ENCODE peak calls at places on chromosome 5, in eight cellular contexts. F is GM23248; U is upper lobe of left lung; Z is heart right ventricle; Q is left ventricle myocardium inferior; L is CD4-positive, alpha-beta memory T cell; K is right cardiac atrium; E is A549. N is an unnamed sample.
A peak's percentile ranks its signal among the peaks of the same experiment; 100 is the strongest.

GRCh38 chr5:163585206-163585605 is 79.8 kb downstream of the MAT2B start:
- DNase-seq in L (no peak), K (no peak), E (no peak), Z (no peak), F (peak; percentile 84), U (no peak), Q (no peak), N (no peak)

GRCh38 chr5:90930756-90931431 is 372.3 kb downstream of the ADGRV1 start:
- DNase-seq in E (no peak), L (no peak), U (no peak), K (no peak), Q (no peak), Z (no peak), F (peak; percentile 14), N (no peak)

GRCh38 chr5:109739741-109740140 is 50.0 kb downstream of the MAN2A1 start:
- DNase-seq in Q (no peak), U (no peak), L (no peak), Z (no peak), K (no peak), F (peak; percentile 15), E (no peak), N (no peak)

GRCh38 chr5:154072782-154073171 is 34.0 kb downstream of the MFAP3 start:
- DNase-seq in L (no peak), U (peak; percentile 17), K (no peak), F (no peak), Z (no peak), E (no peak), Q (no peak), N (no peak)

GRCh38 chr5:69074664-69075521 is 18.9 kb upstream of the SLC30A5 start:
- DNase-seq in Z (no peak), E (no peak), L (no peak), F (no peak), U (peak; percentile 75), K (no peak), Q (no peak), N (no peak)

GRCh38 chr5:1519631-1520141 is 4.1 kb downstream of the LPCAT1 start:
- DNase-seq in Q (no peak), L (no peak), F (no peak), U (peak; percentile 55), K (peak; percentile 14), Z (no peak), E (no peak), N (no peak)

GRCh38 chr5:103573411-103573810 is 10.8 kb upstream of the NUDT12 start:
- DNase-seq in L (no peak), E (no peak), U (no peak), Q (no peak), Z (no peak), K (no peak), F (no peak), N (no peak)

GRCh38 chr5:168472329-168472728 is 13.9 kb upstream of the RARS1 start:
- DNase-seq in F (peak; percentile 97), L (no peak), K (no peak), Q (no peak), Z (no peak), E (peak; percentile 23), U (no peak), N (no peak)

DNA sequence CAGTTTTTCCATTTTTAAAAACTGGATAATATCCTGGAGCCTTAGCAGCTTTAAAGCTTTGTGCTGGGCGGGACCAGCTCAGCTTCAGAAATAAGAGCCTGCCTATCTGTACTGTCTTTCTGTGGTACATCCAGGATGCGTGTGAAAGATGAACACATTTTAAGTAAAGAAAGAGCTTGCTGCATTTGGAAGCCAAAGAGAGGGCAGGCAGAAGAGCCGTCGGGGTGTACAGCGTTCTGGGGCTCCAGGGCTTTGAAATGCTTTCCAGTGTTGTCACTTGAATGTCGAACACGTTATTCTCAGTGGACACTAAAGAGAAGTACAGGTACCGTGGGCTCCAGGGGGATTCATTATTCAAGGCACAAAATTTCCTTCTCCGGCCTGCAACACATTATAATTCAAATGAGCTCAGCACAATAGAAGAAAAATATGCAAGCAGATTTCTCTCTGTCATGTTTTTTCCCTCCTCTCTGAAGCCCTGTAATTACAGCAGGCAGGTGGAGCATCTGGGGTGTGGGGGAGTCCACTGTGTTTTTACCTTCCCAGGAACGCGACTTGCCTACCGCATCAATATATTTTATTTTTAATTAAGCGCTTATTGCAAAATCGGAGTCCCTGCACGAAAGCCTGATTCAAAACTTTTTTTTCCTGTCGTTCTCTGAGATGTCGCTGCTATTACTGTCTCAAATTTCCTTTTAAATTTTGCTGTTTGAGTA is 293.1 kb downstream of the ZSWIM6 start:
- DNase-seq in Q (no peak), U (no peak), Z (no peak), F (peak; percentile 16), L (no peak), K (no peak), E (no peak), N (no peak)
- H3K4me3 ChIP-seq in Q (peak overlapping the region; percentile 75), U (peak overlapping the region; percentile 69), Z (peak overlapping the region; percentile 73), F (peak overlapping the region; percentile 71), L (no peak overlapping the region), K (peak overlapping the region; percentile 69), E (peak overlapping the region; percentile 54), N (peak overlapping the region; percentile 61)

DNA sequence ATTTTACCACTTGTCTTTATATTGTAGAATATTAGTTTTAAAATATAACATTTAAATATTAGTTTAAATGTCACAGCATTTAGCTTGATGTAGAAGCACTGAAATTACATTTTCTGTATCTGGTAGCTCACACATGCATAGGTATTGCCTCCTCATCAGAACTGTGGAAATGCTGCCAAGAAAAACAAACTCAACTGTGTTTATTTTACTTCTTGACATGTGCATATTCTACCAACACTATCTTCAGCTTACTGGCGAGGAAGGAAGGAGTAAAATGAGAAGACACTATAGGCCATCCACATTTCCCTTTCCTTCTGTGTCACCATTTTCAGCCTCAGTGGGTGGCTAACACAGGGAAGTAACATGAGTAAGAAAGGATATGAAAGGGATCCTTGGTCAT is 81.0 kb upstream of the HTR4 start:
- DNase-seq in L (no peak), K (no peak), U (no peak), Z (no peak), F (no peak), Q (no peak), E (no peak), N (no peak)
- H3K4me1 ChIP-seq in L (peaks cover 10% of the 10 kb centered on the region), K (peaks cover 8% of the 10 kb centered on the region), U (peaks cover 19% of the 10 kb centered on the region), Z (peaks cover 9% of the 10 kb centered on the region), F (peaks cover 5% of the 10 kb centered on the region), Q (peaks cover 37% of the 10 kb centered on the region), E (peaks cover 10% of the 10 kb centered on the region), N (peaks cover 18% of the 10 kb centered on the region)

GRCh38 chr5:57191163-57191562 is 17.3 kb downstream of the GPBP1 start:
- DNase-seq in Q (no peak), Z (no peak), L (no peak), K (no peak), E (no peak), F (no peak), U (no peak), N (no peak)

GRCh38 chr5:57195060-57195459 is 21.2 kb downstream of the GPBP1 start:
- DNase-seq in Z (no peak), K (no peak), U (no peak), E (no peak), Q (no peak), F (no peak), L (no peak), N (no peak)

GRCh38 chr5:57191986-57192385 is 18.1 kb downstream of the GPBP1 start:
- DNase-seq in Q (no peak), K (no peak), U (no peak), F (no peak), Z (no peak), L (no peak), E (no peak), N (no peak)

GRCh38 chr5:57194653-57195052 is 20.8 kb downstream of the GPBP1 start:
- DNase-seq in F (no peak), Q (no peak), E (no peak), L (no peak), U (no peak), Z (no peak), K (no peak), N (no peak)

DNA sequence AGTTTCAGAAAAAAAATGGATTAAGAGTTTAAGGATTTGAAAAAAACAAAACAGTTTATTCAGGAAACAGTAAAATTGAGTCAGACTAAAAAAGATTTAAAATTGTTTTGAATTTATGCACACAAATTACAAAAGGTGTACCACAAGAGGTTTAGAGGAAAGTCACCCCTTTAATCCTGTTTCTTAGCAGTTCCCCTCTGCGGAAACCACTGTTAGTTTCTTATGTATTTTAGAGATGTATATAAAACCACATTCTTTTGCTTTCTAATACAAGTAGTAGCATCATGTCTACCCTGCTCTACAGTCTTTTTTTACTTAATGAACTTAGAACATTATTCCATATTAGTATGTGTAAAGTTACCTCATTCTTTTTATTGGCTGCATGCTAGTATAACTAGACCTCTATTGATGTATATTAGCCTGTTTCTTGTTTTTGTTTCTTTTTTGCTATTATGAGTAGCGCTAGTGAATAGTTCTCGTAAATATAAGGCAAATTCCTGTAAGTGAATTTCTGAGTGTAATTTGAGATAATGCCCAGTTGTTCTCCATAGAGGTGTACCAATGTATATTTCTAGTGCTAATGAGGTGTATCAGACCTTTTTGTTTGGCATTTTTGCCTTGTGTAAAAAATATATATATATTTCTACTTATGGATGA is 20.0 kb downstream of the GPBP1 start:
- DNase-seq in U (no peak), E (no peak), Q (no peak), Z (no peak), K (no peak), L (no peak), F (no peak), N (no peak)
- H3K4me3 ChIP-seq in U (no peak overlapping the region), E (no peak overlapping the region), Q (no peak overlapping the region), Z (no peak overlapping the region), K (no peak overlapping the region), L (no peak overlapping the region), F (no peak overlapping the region), N (no peak overlapping the region)

GRCh38 chr5:80219381-80219780 is 36.5 kb downstream of the SERINC5 start:
- DNase-seq in E (no peak), U (no peak), F (no peak), K (no peak), Q (no peak), L (no peak), Z (no peak), N (no peak)
- H3K4me1 ChIP-seq in E (no peaks in the 10 kb centered on the region), U (peaks cover 9% of the 10 kb centered on the region), F (peaks cover 8% of the 10 kb centered on the region), K (peaks cover 5% of the 10 kb centered on the region), Q (peaks cover 54% of the 10 kb centered on the region), L (peaks cover 84% of the 10 kb centered on the region), Z (peaks cover 27% of the 10 kb centered on the region), N (peaks cover 7% of the 10 kb centered on the region)

DNA sequence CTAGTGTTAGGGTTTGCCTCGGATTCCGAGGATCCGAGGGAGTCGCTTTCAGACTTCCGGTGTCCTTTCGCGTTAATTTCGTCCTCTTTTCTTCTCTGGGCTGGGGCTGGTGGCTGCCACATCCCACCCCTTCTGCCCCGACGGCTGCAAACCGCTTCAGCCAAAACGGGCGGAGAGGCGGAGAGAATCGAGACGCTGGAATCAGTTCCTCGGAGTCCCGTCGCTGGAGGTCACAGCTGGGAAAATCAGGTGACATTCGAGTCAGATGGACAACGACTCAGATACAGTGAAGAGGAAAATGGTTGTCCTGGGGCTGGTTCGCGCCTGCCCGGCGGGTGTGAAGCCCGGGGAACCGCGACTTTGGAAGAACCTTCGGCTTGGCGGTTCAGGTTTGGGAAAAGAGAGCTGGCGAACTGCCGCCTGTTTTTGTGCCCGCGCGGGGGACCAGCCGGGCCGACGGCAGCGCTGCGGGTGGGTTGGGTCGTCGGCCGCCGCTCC is 8.9 kb upstream of the NKX2-5 start:
- DNase-seq in F (no peak), K (no peak), Z (peak; percentile 28), L (no peak), E (peak; percentile 51), U (no peak), Q (no peak), N (no peak)
- H3K4me3 ChIP-seq in F (no peak overlapping the region), K (peak overlapping the region; percentile 49), Z (peak overlapping the region; percentile 51), L (no peak overlapping the region), E (peak overlapping the region; percentile 45), U (no peak overlapping the region), Q (peak overlapping the region; percentile 76), N (peak overlapping the region; percentile 13)